ENCODE peak calls at places on chromosomes 13 and 19, in seven cellular contexts. M, D, G, J, Z, C and U are unnamed samples.

GRCh38 chr19:50377051-50377441 is 789 bp downstream of the NR1H2 start:
- DNase-seq in M (peak; percentile 49), D (no peak), G (peak; percentile 44), J (no peak), Z (peak; percentile 56), C (peak; percentile 27), U (peak; percentile 57)

GRCh38 chr13:87259479-87260083 is 411.6 kb upstream of the SLITRK5 start:
- DNase-seq in M (no peak), D (no peak), G (no peak), J (peak; percentile 17), Z (peak; percentile 13), C (no peak), U (no peak)

GRCh38 chr13:80217614-80218456 is 123.1 kb downstream of the SPRY2 start:
- DNase-seq in M (no peak), D (no peak), G (no peak), J (peak; percentile 86), Z (no peak), C (no peak), U (no peak)

GRCh38 chr19:10533656-10534386 is 9.9 kb upstream of the ATG4D start:
- DNase-seq in M (no peak), D (no peak), G (no peak), J (peak; percentile 94), Z (no peak), C (no peak), U (no peak)

GRCh38 chr19:42291437-42291815 is 10.5 kb upstream of the PRR19 start:
- DNase-seq in M (no peak), D (no peak), G (no peak), J (no peak), Z (no peak), C (no peak), U (no peak)

GRCh38 chr19:30046522-30046921 is 104.5 kb downstream of the URI1 start:
- DNase-seq in M (no peak), D (peak; percentile 23), G (no peak), J (peak; percentile 35), Z (peak; percentile 56), C (no peak), U (no peak)

GRCh38 chr19:15871570-15871969 is 26.3 kb downstream of the CYP4F2 start:
- DNase-seq in M (no peak), D (no peak), G (no peak), J (no peak), Z (peak; percentile 41), C (no peak), U (no peak)

GRCh38 chr19:50414850-50415660 is 3.7 kb upstream of the SPIB start:
- DNase-seq in M (peak; percentile 75), D (peak; percentile 76), G (peak; percentile 48), J (peak; percentile 62), Z (peak; percentile 52), C (peak; percentile 54), U (peak; percentile 45)